ENCODE peak calls at places on chromosomes 6 and 20, in four cellular contexts. G is HCT116, X is K562, J is HepG2. E is an unnamed sample.

GRCh38 chr20:24492031-24492607 is 22.7 kb downstream of the SYNDIG1 start:
- DNase-seq in G (no peak), X (peak), J (peak), E (no peak)

GRCh38 chr6:141165012-141165411 is 967.7 kb upstream of the GJE1 start:
- DNase-seq in G (no peak), X (no peak), J (no peak), E (no peak)

GRCh38 chr20:38726849-38727601 is 2.7 kb downstream of the SLC32A1 start:
- DNase-seq in G (no peak), X (peak), J (peak), E (no peak)

GRCh38 chr6:134175532-134176282 is 123.3 kb upstream of the SLC2A12 start:
- DNase-seq in G (peak), X (peak), J (peak), E (no peak)

GRCh38 chr6:137892271-137892708 is 25.2 kb downstream of the TNFAIP3 start:
- DNase-seq in G (no peak), X (no peak), J (no peak), E (no peak)

GRCh38 chr6:112833546-112834215 is 486.6 kb downstream of the RFPL4B start:
- DNase-seq in G (no peak), X (no peak), J (no peak), E (no peak)

GRCh38 chr20:46883847-46884246 is 10.8 kb upstream of the EYA2 start:
- DNase-seq in G (no peak), X (no peak), J (no peak), E (no peak)

GRCh38 chr20:33518071-33518470 is 28.2 kb downstream of the CBFA2T2 start:
- DNase-seq in G (no peak), X (no peak), J (no peak), E (no peak)

GRCh38 chr6:1477432-1478090 is 88.2 kb downstream of the FOXF2 start:
- DNase-seq in G (no peak), X (no peak), J (no peak), E (no peak)
- TF ChIP-seq CTCF in G (no peak), X (no peak), J (no peak), E (no peak)

GRCh38 chr20:2696646-2697045 is 4.1 kb downstream of the EBF4 start:
- DNase-seq in G (no peak), X (no peak), J (no peak), E (no peak)
- TF ChIP-seq TCF7L2 in G (no peak), X (no peak), J (no peak), E (no peak)

GRCh38 chr6:44257007-44257752 is at the start of gene SLC35B2:
- DNase-seq in G (no peak), X (peak), J (peak), E (no peak)
- TF ChIP-seq POLR2AphosphoS5 in G (peak), X (peak), J (peak), E (peak)

DNA sequence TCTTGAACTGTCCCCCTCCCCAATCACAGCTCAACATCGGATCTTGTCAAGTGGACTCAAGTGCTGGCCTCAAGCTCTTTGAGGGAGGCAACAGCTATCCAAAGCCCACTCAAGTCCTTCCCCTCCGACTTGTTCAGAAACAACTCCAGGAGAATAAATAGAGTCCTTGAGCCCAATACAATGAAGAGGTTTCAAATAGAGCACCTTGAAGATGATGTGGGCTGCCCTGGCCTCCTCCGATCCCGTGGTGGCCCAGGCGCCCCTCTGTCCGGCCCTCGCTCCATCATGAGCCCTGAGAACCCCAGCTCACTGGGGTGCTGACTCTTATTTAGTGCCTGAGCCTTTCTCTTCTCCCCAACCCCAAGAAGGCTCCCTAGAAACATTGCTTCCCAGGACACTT is 164.3 kb upstream of the PMEPA1 start:
- DNase-seq in G (no peak), X (no peak), J (no peak), E (no peak)
- TF ChIP-seq CTCF in G (no peak), X (no peak), J (no peak), E (no peak)

GRCh38 chr6:19836799-19837510 is at the start of gene ID4:
- DNase-seq in G (no peak), X (no peak), J (no peak), E (no peak)
- TF ChIP-seq TCF7L2 in G (no peak), X (no peak), J (no peak), E (no peak)

DNA sequence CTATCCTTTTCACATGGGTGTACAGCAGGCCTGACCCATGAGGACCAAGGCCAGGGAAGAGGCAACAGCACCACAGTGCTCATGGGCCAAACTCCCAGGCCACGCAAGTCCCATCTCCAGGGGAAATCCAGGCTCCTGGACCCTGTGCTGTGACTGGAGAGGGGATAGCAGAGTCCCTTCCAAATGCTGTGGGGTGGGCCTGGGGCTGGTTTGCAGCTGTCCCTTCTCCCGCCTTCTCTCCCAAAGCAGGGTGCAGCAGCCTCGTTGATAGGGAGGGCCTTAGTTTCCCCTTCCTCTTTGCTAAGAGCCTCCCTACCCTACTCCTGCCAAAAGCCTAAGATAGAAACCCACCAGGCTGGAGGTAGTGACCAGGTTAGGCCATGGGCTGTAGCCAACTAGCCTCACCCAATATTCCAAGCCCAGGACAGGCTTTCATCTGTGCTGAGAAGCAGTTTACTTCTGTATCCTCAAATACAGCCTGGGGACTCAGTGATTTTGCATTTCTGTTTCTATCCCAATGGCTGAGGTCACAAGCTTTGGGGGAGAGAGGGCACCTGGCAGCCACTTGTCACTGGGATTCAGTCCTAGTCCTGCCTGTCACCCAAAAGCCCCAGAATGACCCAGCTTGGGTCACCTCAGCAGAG is 1.4 kb downstream of the CTSZ start:
- DNase-seq in G (no peak), X (no peak), J (no peak), E (no peak)
- TF ChIP-seq POLR2AphosphoS5 in G (no peak), X (no peak), J (no peak), E (no peak)

GRCh38 chr6:109672204-109672603 is 18.8 kb downstream of the AK9 start:
- DNase-seq in G (no peak), X (no peak), J (no peak), E (no peak)

GRCh38 chr6:109676724-109677123 is 14.3 kb downstream of the AK9 start:
- DNase-seq in G (no peak), X (no peak), J (no peak), E (no peak)

GRCh38 chr6:109669811-109670210 is 21.2 kb downstream of the AK9 start:
- DNase-seq in G (no peak), X (no peak), J (no peak), E (no peak)

GRCh38 chr6:109671721-109672120 is 19.3 kb downstream of the AK9 start:
- DNase-seq in G (no peak), X (no peak), J (peak), E (no peak)

DNA sequence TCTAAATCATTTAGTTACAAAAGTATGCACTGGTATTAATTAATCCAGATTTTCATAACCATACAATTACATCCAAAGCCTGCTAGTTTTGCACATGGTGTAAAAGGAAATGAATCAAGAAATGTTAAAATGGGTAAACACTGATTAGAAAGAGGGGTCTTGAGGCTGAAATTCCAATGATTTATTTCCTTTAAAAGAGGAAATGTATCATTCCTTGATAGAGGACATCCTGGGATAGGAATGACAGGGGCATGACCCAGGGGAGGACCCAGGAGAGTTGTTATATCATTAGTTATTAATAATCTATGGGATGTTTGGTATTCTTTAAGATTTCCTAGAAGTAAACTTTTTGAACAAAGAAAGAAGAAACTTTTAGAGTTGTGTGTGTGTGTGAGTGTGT is 18.2 kb downstream of the AK9 start:
- DNase-seq in G (no peak), X (no peak), J (no peak), E (no peak)
- TF ChIP-seq CTCF in G (no peak), X (no peak), J (no peak), E (no peak)

GRCh38 chr20:63273180-63273579 is 567 bp downstream of the ARFGAP1 start:
- DNase-seq in G (no peak), X (no peak), J (no peak), E (no peak)

GRCh38 chr20:63272105-63273078 is at the start of gene ARFGAP1:
- DNase-seq in G (peak), X (peak), J (peak), E (no peak)

GRCh38 chr20:63274381-63275228 is 2.0 kb downstream of the ARFGAP1 start:
- DNase-seq in G (no peak), X (no peak), J (no peak), E (no peak)

GRCh38 chr20:63275825-63276224 is 3.2 kb downstream of the ARFGAP1 start:
- DNase-seq in G (no peak), X (no peak), J (no peak), E (no peak)

DNA sequence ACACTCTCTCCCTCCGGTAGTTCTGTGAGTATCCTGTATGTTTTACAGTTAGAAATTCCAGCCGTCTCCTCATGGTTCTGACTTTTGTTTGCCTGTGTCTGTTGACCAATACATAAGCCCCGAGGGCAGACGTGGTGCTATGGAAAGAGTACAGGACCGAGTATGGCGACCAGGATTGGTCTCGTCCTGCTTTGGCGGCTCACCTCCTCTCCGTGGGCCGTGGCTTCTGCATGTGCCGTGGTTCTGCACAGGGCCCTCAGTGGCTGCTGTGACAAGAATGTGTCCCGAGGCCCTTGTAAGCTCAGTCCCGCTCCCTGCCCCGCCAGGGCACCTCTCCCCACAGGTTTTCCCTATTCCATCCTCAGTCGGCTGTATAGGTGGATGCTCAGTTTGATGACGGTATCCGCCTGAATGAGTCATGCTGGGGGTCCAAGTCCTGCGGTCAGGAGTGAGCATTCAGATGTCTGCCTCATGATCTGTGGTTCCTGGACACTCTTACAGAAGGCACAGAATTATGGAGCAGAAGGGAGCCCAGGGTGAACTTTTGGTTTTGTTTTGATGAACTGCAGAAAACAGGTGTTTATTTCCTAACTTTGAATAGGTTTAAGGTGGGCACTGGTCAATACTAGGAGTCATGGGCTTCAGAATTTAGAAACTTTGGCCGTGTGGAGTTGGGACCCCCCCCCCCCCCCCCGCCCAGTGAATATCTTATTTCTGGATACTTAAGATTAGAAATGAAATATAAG is 1.2 kb downstream of the ARFGAP1 start:
- DNase-seq in G (no peak), X (peak), J (peak), E (no peak)
- TF ChIP-seq TCF7L2 in G (no peak), X (no peak), J (no peak), E (no peak)